ENCODE peak calls at places on chromosomes 2 and 18, in six cellular contexts. E is left ventricle myocardium inferior; P is right lobe of liver; A is effector CD8-positive, alpha-beta T cell; B is IMR-90; G is mesothelial cell of epicardium. I is an unnamed sample.

GRCh38 chr18:321839-322467 is 54.1 kb upstream of the THOC1 start:
- DNase-seq in E (no peak), P (no peak), A (no peak), B (peak; percentile 2), G (no peak), I (no peak)

GRCh38 chr2:206127656-206128055 is 31.6 kb downstream of the NDUFS1 start:
- DNase-seq in E (no peak), P (no peak), A (no peak), B (peak; percentile 24), G (no peak), I (no peak)

GRCh38 chr18:74708169-74708568 is 110.5 kb downstream of the ZNF407 start:
- DNase-seq in E (no peak), P (no peak), A (no peak), B (no peak), G (no peak), I (no peak)

GRCh38 chr2:207394203-207394741 is 135.5 kb upstream of the CREB1 start:
- DNase-seq in E (no peak), P (no peak), A (no peak), B (peak; percentile 66), G (no peak), I (no peak)

GRCh38 chr2:107804608-107805498 is 21.8 kb upstream of the RGPD4 start:
- DNase-seq in E (no peak), P (no peak), A (no peak), B (no peak), G (no peak), I (no peak)

GRCh38 chr2:190649798-190650390 is 1.0 kb downstream of the NAB1 start:
- DNase-seq in E (no peak), P (no peak), A (no peak), B (peak; percentile 43), G (no peak), I (no peak)

GRCh38 chr2:188024811-188025210 is 266.9 kb upstream of the GULP1 start:
- DNase-seq in E (no peak), P (no peak), A (no peak), B (peak; percentile 42), G (no peak), I (no peak)

GRCh38 chr2:188410504-188411235 is 119.0 kb downstream of the GULP1 start:
- DNase-seq in E (no peak), P (no peak), A (no peak), B (peak; percentile 63), G (no peak), I (no peak)